ENCODE peak calls at places on chromosomes 6 and 20, in six cellular contexts. One of them, this sample, is unnamed.

GRCh38 chr20:35395728-35396127 is 16.0 kb downstream of the UQCC1 start:
- DNase-seq in stomach: no peak
- DNase-seq in foreskin keratinocyte: no peak
- DNase-seq in OCI-LY7: no peak
- DNase-seq in nephron progenitor cell: no peak
- DNase-seq in GM12865: no peak
- DNase-seq in this sample: no peak

GRCh38 chr6:36735110-36735971 is 37.7 kb downstream of the RAB44 start:
- DNase-seq in OCI-LY7: no peak
- DNase-seq in GM12865: peak
- DNase-seq in stomach: peak
- DNase-seq in foreskin keratinocyte: peak
- DNase-seq in nephron progenitor cell: no peak
- DNase-seq in this sample: peak

GRCh38 chr20:10669843-10670446 is 3.9 kb downstream of the JAG1 start:
- DNase-seq in OCI-LY7: no peak
- DNase-seq in stomach: no peak
- DNase-seq in GM12865: no peak
- DNase-seq in foreskin keratinocyte: no peak
- DNase-seq in nephron progenitor cell: no peak
- DNase-seq in this sample: no peak

GRCh38 chr20:36919715-36920333 is 31.7 kb downstream of the SAMHD1 start:
- DNase-seq in foreskin keratinocyte: peak
- DNase-seq in OCI-LY7: peak
- DNase-seq in nephron progenitor cell: peak
- DNase-seq in GM12865: peak
- DNase-seq in stomach: no peak
- DNase-seq in this sample: peak

GRCh38 chr6:130282234-130282995 is 59.7 kb upstream of the SAMD3 start:
- DNase-seq in GM12865: peak
- DNase-seq in stomach: no peak
- DNase-seq in foreskin keratinocyte: no peak
- DNase-seq in nephron progenitor cell: no peak
- DNase-seq in OCI-LY7: peak
- DNase-seq in this sample: peak

GRCh38 chr6:161048636-161049035 is 57.1 kb downstream of the MAP3K4 start:
- DNase-seq in nephron progenitor cell: no peak
- DNase-seq in foreskin keratinocyte: no peak
- DNase-seq in stomach: no peak
- DNase-seq in OCI-LY7: no peak
- DNase-seq in GM12865: no peak
- DNase-seq in this sample: no peak

GRCh38 chr20:45833030-45833882 is at the start of gene SNX21:
- DNase-seq in foreskin keratinocyte: no peak
- DNase-seq in stomach: peak
- DNase-seq in nephron progenitor cell: peak
- DNase-seq in OCI-LY7: no peak
- DNase-seq in GM12865: peak
- DNase-seq in this sample: peak

GRCh38 chr6:134480593-134480992 is 162.7 kb upstream of the SGK1 start:
- DNase-seq in OCI-LY7: no peak
- DNase-seq in foreskin keratinocyte: no peak
- DNase-seq in nephron progenitor cell: no peak
- DNase-seq in GM12865: no peak
- DNase-seq in stomach: peak
- DNase-seq in this sample: no peak

GRCh38 chr6:92767101-92767500 is 652.3 kb downstream of the EPHA7 start:
- DNase-seq in nephron progenitor cell: no peak
- DNase-seq in foreskin keratinocyte: no peak
- DNase-seq in OCI-LY7: no peak
- DNase-seq in GM12865: no peak
- DNase-seq in stomach: no peak
- DNase-seq in this sample: no peak

GRCh38 chr6:87200469-87201174 is 45.3 kb downstream of the ZNF292 start:
- DNase-seq in foreskin keratinocyte: no peak
- DNase-seq in stomach: no peak
- DNase-seq in nephron progenitor cell: no peak
- DNase-seq in GM12865: no peak
- DNase-seq in OCI-LY7: no peak
- DNase-seq in this sample: no peak

GRCh38 chr6:121726596-121726995 is 291.1 kb downstream of the GJA1 start:
- DNase-seq in OCI-LY7: no peak
- DNase-seq in nephron progenitor cell: no peak
- DNase-seq in foreskin keratinocyte: no peak
- DNase-seq in stomach: no peak
- DNase-seq in GM12865: no peak
- DNase-seq in this sample: no peak

DNA sequence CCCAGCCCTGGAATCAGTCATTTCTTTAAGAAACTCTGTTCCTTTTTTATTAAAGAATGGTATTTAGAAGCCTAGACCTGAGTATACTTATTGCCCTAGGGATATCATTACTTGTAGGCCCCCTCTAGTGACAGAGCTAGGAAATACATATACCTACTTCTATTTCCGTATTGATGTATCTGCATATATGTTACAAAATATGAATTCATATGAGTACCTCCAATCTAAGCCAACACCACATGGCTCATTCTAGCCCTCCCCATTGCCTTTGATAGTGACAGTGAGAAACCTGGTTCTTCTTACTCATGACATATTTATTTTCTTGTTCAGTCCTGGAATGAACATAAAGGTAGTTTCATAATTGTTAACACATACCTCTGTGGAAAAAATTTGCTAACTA is 137.2 kb downstream of the FARS2 start:
- DNase-seq in stomach: no peak
- DNase-seq in OCI-LY7: peak
- DNase-seq in foreskin keratinocyte: no peak
- DNase-seq in nephron progenitor cell: no peak
- DNase-seq in GM12865: peak
- DNase-seq in this sample: peak
- TF ChIP-seq CTCF in stomach: peak
- TF ChIP-seq CTCF in OCI-LY7: peak
- TF ChIP-seq CTCF in foreskin keratinocyte: peak
- TF ChIP-seq CTCF in nephron progenitor cell: peak
- TF ChIP-seq CTCF in GM12865: peak
- TF ChIP-seq CTCF in this sample: peak

GRCh38 chr6:3753228-3753795 is 1.8 kb upstream of the PXDC1 start:
- DNase-seq in OCI-LY7: no peak
- DNase-seq in GM12865: no peak
- DNase-seq in foreskin keratinocyte: no peak
- DNase-seq in stomach: no peak
- DNase-seq in nephron progenitor cell: no peak
- DNase-seq in this sample: no peak

GRCh38 chr6:3757241-3757641 is 5.7 kb upstream of the PXDC1 start:
- DNase-seq in stomach: no peak
- DNase-seq in foreskin keratinocyte: no peak
- DNase-seq in GM12865: no peak
- DNase-seq in nephron progenitor cell: no peak
- DNase-seq in OCI-LY7: no peak
- DNase-seq in this sample: no peak

GRCh38 chr6:3758842-3759144 is 7.3 kb upstream of the PXDC1 start:
- DNase-seq in nephron progenitor cell: no peak
- DNase-seq in foreskin keratinocyte: no peak
- DNase-seq in stomach: no peak
- DNase-seq in OCI-LY7: no peak
- DNase-seq in GM12865: no peak
- DNase-seq in this sample: no peak

GRCh38 chr6:3756516-3757010 is 5.0 kb upstream of the PXDC1 start:
- DNase-seq in OCI-LY7: no peak
- DNase-seq in GM12865: no peak
- DNase-seq in foreskin keratinocyte: no peak
- DNase-seq in stomach: no peak
- DNase-seq in nephron progenitor cell: no peak
- DNase-seq in this sample: no peak

GRCh38 chr6:3755637-3756515 is 4.4 kb upstream of the PXDC1 start:
- DNase-seq in foreskin keratinocyte: no peak
- DNase-seq in nephron progenitor cell: no peak
- DNase-seq in OCI-LY7: no peak
- DNase-seq in GM12865: no peak
- DNase-seq in stomach: no peak
- DNase-seq in this sample: no peak
- TF ChIP-seq CTCF in foreskin keratinocyte: no peak
- TF ChIP-seq CTCF in nephron progenitor cell: no peak
- TF ChIP-seq CTCF in OCI-LY7: no peak
- TF ChIP-seq CTCF in GM12865: no peak
- TF ChIP-seq CTCF in stomach: no peak
- TF ChIP-seq CTCF in this sample: no peak

DNA sequence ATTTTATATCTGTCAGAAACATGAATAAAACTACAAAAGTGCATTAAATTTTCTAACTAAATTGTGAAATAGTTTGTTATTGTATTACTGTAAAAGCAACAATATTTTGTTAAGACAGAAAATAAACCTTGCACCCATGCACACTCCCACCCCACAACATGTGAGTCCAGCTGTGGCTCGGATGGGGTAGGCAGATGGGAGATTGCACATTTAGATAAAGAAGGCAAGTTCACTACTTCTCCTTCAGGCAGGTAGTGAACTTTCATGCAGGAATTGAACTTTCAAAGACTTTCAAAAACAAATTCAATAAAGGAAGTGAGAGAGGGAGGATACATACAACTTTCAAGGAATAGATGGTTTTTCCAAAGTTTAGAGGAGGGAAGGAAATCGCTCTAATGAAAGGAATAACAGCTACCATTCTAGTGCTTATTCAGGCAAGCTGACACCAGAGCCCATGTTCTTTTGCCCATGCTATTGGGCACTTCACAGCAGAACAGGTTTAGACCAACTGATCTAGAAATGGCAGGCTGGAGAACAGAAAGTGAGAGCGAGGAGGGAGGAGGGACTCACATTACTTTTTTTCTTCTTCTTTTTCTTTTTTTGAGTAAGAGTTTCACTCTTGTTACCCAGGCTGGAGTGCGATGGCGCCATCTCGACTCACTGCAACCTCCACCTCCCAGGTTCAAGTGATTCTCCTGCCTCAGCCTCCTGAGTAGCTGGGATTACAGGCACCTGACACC is 28.5 kb downstream of the SF3B5 start:
- DNase-seq in nephron progenitor cell: no peak
- DNase-seq in OCI-LY7: no peak
- DNase-seq in foreskin keratinocyte: no peak
- DNase-seq in GM12865: peak
- DNase-seq in stomach: no peak
- DNase-seq in this sample: peak
- TF ChIP-seq CTCF in nephron progenitor cell: no peak
- TF ChIP-seq CTCF in OCI-LY7: no peak
- TF ChIP-seq CTCF in foreskin keratinocyte: no peak
- TF ChIP-seq CTCF in GM12865: no peak
- TF ChIP-seq CTCF in stomach: no peak
- TF ChIP-seq CTCF in this sample: no peak

GRCh38 chr6:109373333-109373732 is 8.9 kb downstream of the CD164 start:
- DNase-seq in foreskin keratinocyte: no peak
- DNase-seq in GM12865: peak
- DNase-seq in stomach: no peak
- DNase-seq in nephron progenitor cell: no peak
- DNase-seq in OCI-LY7: no peak
- DNase-seq in this sample: peak

GRCh38 chr6:109373762-109374161 is 8.5 kb downstream of the CD164 start:
- DNase-seq in stomach: no peak
- DNase-seq in nephron progenitor cell: no peak
- DNase-seq in foreskin keratinocyte: no peak
- DNase-seq in GM12865: peak
- DNase-seq in OCI-LY7: no peak
- DNase-seq in this sample: peak

GRCh38 chr6:109372070-109372585 is 10.1 kb downstream of the CD164 start:
- DNase-seq in GM12865: no peak
- DNase-seq in OCI-LY7: no peak
- DNase-seq in stomach: no peak
- DNase-seq in nephron progenitor cell: no peak
- DNase-seq in foreskin keratinocyte: no peak
- DNase-seq in this sample: no peak

GRCh38 chr6:109370792-109371191 is 11.5 kb downstream of the CD164 start:
- DNase-seq in foreskin keratinocyte: no peak
- DNase-seq in OCI-LY7: no peak
- DNase-seq in stomach: no peak
- DNase-seq in nephron progenitor cell: no peak
- DNase-seq in GM12865: no peak
- DNase-seq in this sample: no peak

GRCh38 chr6:109374493-109374892 is 7.8 kb downstream of the CD164 start:
- DNase-seq in OCI-LY7: no peak
- DNase-seq in nephron progenitor cell: no peak
- DNase-seq in GM12865: no peak
- DNase-seq in stomach: no peak
- DNase-seq in foreskin keratinocyte: no peak
- DNase-seq in this sample: no peak
- TF ChIP-seq CTCF in OCI-LY7: no peak
- TF ChIP-seq CTCF in nephron progenitor cell: no peak
- TF ChIP-seq CTCF in GM12865: no peak
- TF ChIP-seq CTCF in stomach: no peak
- TF ChIP-seq CTCF in foreskin keratinocyte: no peak
- TF ChIP-seq CTCF in this sample: no peak